ENCODE peak calls at places on chromosomes 3 and 15, in ten cellular contexts. One of them, this sample, is unnamed.

GRCh38 chr15:39621210-39621609 is 40.3 kb downstream of the THBS1 start:
- DNase-seq in cardiac muscle cell: no peak
- DNase-seq in epithelial cell of esophagus: no peak
- DNase-seq in endothelial cell: no peak
- DNase-seq in upper lobe of left lung: no peak
- DNase-seq in AG09309: no peak
- DNase-seq in glutamatergic neuron: no peak
- DNase-seq in right atrium auricular region: no peak
- DNase-seq in type B pancreatic cell: no peak
- DNase-seq in GM12878: no peak
- DNase-seq in this sample: no peak

GRCh38 chr3:11764931-11765363 is 81.7 kb downstream of the TAMM41 start:
- DNase-seq in cardiac muscle cell: no peak
- DNase-seq in epithelial cell of esophagus: peak
- DNase-seq in endothelial cell: no peak
- DNase-seq in upper lobe of left lung: no peak
- DNase-seq in AG09309: peak
- DNase-seq in glutamatergic neuron: no peak
- DNase-seq in right atrium auricular region: no peak
- DNase-seq in type B pancreatic cell: no peak
- DNase-seq in GM12878: no peak
- DNase-seq in this sample: no peak

GRCh38 chr3:88195951-88196434 is 46.2 kb downstream of the C3orf38 start:
- DNase-seq in cardiac muscle cell: no peak
- DNase-seq in epithelial cell of esophagus: peak
- DNase-seq in endothelial cell: no peak
- DNase-seq in upper lobe of left lung: no peak
- DNase-seq in AG09309: no peak
- DNase-seq in glutamatergic neuron: no peak
- DNase-seq in right atrium auricular region: no peak
- DNase-seq in type B pancreatic cell: no peak
- DNase-seq in GM12878: no peak
- DNase-seq in this sample: no peak

GRCh38 chr15:42273900-42274692 is 863 bp upstream of the TMEM87A start:
- DNase-seq in cardiac muscle cell: peak
- DNase-seq in epithelial cell of esophagus: peak
- DNase-seq in endothelial cell: peak
- DNase-seq in upper lobe of left lung: no peak
- DNase-seq in AG09309: no peak
- DNase-seq in glutamatergic neuron: peak
- DNase-seq in right atrium auricular region: peak
- DNase-seq in type B pancreatic cell: no peak
- DNase-seq in GM12878: peak
- DNase-seq in this sample: peak

GRCh38 chr15:88849376-88850122 is 45.8 kb downstream of the HAPLN3 start:
- DNase-seq in cardiac muscle cell: peak
- DNase-seq in epithelial cell of esophagus: no peak
- DNase-seq in endothelial cell: no peak
- DNase-seq in upper lobe of left lung: peak
- DNase-seq in AG09309: no peak
- DNase-seq in glutamatergic neuron: no peak
- DNase-seq in right atrium auricular region: no peak
- DNase-seq in type B pancreatic cell: no peak
- DNase-seq in GM12878: no peak
- DNase-seq in this sample: no peak

GRCh38 chr15:98561169-98561941 is 87.0 kb upstream of the IGF1R start:
- DNase-seq in cardiac muscle cell: no peak
- DNase-seq in epithelial cell of esophagus: no peak
- DNase-seq in endothelial cell: no peak
- DNase-seq in upper lobe of left lung: no peak
- DNase-seq in AG09309: no peak
- DNase-seq in glutamatergic neuron: no peak
- DNase-seq in right atrium auricular region: no peak
- DNase-seq in type B pancreatic cell: no peak
- DNase-seq in GM12878: no peak
- DNase-seq in this sample: no peak

GRCh38 chr15:42903388-42904324 is 16.9 kb downstream of the TTBK2 start:
- DNase-seq in cardiac muscle cell: no peak
- DNase-seq in epithelial cell of esophagus: no peak
- DNase-seq in endothelial cell: no peak
- DNase-seq in upper lobe of left lung: no peak
- DNase-seq in AG09309: no peak
- DNase-seq in glutamatergic neuron: no peak
- DNase-seq in right atrium auricular region: no peak
- DNase-seq in type B pancreatic cell: no peak
- DNase-seq in GM12878: no peak
- DNase-seq in this sample: no peak

GRCh38 chr3:123584284-123584987 is 417 bp downstream of the HACD2 start:
- DNase-seq in cardiac muscle cell: peak
- DNase-seq in epithelial cell of esophagus: peak
- DNase-seq in endothelial cell: peak
- DNase-seq in upper lobe of left lung: no peak
- DNase-seq in AG09309: no peak
- DNase-seq in glutamatergic neuron: peak
- DNase-seq in right atrium auricular region: no peak
- DNase-seq in type B pancreatic cell: no peak
- DNase-seq in GM12878: no peak
- DNase-seq in this sample: peak

GRCh38 chr3:69120879-69121464 is 1.4 kb downstream of the LMOD3 start:
- DNase-seq in cardiac muscle cell: peak
- DNase-seq in epithelial cell of esophagus: peak
- DNase-seq in endothelial cell: peak
- DNase-seq in upper lobe of left lung: no peak
- DNase-seq in AG09309: no peak
- DNase-seq in glutamatergic neuron: peak
- DNase-seq in right atrium auricular region: peak
- DNase-seq in type B pancreatic cell: peak
- DNase-seq in GM12878: peak
- DNase-seq in this sample: peak

GRCh38 chr3:9452417-9452816 is 55.0 kb downstream of the SETD5 start:
- DNase-seq in cardiac muscle cell: no peak
- DNase-seq in epithelial cell of esophagus: no peak
- DNase-seq in endothelial cell: no peak
- DNase-seq in upper lobe of left lung: no peak
- DNase-seq in AG09309: no peak
- DNase-seq in glutamatergic neuron: no peak
- DNase-seq in right atrium auricular region: no peak
- DNase-seq in type B pancreatic cell: no peak
- DNase-seq in GM12878: no peak
- DNase-seq in this sample: no peak

GRCh38 chr15:76575177-76576078 is 238.9 kb downstream of the ISL2 start:
- DNase-seq in cardiac muscle cell: no peak
- DNase-seq in epithelial cell of esophagus: no peak
- DNase-seq in endothelial cell: no peak
- DNase-seq in upper lobe of left lung: no peak
- DNase-seq in AG09309: no peak
- DNase-seq in glutamatergic neuron: no peak
- DNase-seq in right atrium auricular region: no peak
- DNase-seq in type B pancreatic cell: no peak
- DNase-seq in GM12878: peak
- DNase-seq in this sample: no peak

GRCh38 chr15:76577879-76578512 is 241.4 kb downstream of the ISL2 start:
- DNase-seq in cardiac muscle cell: no peak
- DNase-seq in epithelial cell of esophagus: peak
- DNase-seq in endothelial cell: no peak
- DNase-seq in upper lobe of left lung: no peak
- DNase-seq in AG09309: no peak
- DNase-seq in glutamatergic neuron: no peak
- DNase-seq in right atrium auricular region: no peak
- DNase-seq in type B pancreatic cell: no peak
- DNase-seq in GM12878: no peak
- DNase-seq in this sample: no peak

GRCh38 chr15:76582550-76582949 is 246.0 kb downstream of the ISL2 start:
- DNase-seq in cardiac muscle cell: no peak
- DNase-seq in epithelial cell of esophagus: no peak
- DNase-seq in endothelial cell: no peak
- DNase-seq in upper lobe of left lung: no peak
- DNase-seq in AG09309: no peak
- DNase-seq in glutamatergic neuron: no peak
- DNase-seq in right atrium auricular region: no peak
- DNase-seq in type B pancreatic cell: no peak
- DNase-seq in GM12878: no peak
- DNase-seq in this sample: no peak

GRCh38 chr15:76572983-76573314 is 236.4 kb downstream of the ISL2 start:
- DNase-seq in cardiac muscle cell: no peak
- DNase-seq in epithelial cell of esophagus: no peak
- DNase-seq in endothelial cell: no peak
- DNase-seq in upper lobe of left lung: no peak
- DNase-seq in AG09309: no peak
- DNase-seq in glutamatergic neuron: no peak
- DNase-seq in right atrium auricular region: no peak
- DNase-seq in type B pancreatic cell: no peak
- DNase-seq in GM12878: no peak
- DNase-seq in this sample: no peak

DNA sequence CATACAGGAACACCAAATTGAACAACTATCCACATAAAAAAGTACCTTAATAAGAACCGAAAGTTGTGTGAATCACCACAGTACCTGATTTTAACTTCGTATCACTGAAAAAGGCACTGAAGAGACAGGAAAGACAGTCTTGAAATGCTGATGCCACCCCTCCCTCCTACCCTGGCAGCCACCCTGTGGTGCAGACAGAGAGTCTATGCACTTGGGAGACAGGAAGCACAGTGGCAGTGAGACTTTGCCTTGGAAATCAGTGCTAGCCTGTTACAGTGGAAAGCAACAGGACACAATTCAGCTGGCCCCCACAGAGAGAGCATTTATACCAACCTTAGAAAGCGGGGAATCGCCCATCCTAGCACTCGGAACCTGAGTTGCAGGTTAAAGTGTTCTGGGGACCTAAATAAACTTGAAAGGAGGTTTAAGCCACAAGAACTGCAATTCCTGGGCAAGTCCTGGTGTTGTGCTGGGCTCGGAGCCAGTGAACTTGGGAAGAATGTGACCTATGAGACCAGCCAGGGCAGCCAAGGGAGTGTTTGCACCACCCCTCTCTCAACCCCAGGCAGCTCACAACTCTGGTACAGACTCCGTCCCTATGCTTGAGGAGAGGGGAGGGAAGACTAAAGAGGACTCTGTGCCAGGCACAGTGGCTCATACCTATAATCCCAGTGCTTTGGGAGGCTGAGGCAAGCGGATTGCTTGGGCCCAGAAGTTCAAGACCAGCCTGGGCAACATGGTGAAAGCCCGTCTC is 240.1 kb downstream of the ISL2 start:
- DNase-seq in cardiac muscle cell: peak
- DNase-seq in epithelial cell of esophagus: peak
- DNase-seq in endothelial cell: no peak
- DNase-seq in upper lobe of left lung: no peak
- DNase-seq in AG09309: no peak
- DNase-seq in glutamatergic neuron: no peak
- DNase-seq in right atrium auricular region: peak
- DNase-seq in type B pancreatic cell: peak
- DNase-seq in GM12878: peak
- DNase-seq in this sample: peak
- TF ChIP-seq CTCF in cardiac muscle cell: no peak
- TF ChIP-seq CTCF in epithelial cell of esophagus: no peak
- TF ChIP-seq CTCF in endothelial cell: no peak
- TF ChIP-seq CTCF in upper lobe of left lung: no peak
- TF ChIP-seq CTCF in AG09309: no peak
- TF ChIP-seq CTCF in glutamatergic neuron: no peak
- TF ChIP-seq CTCF in right atrium auricular region: no peak
- TF ChIP-seq CTCF in type B pancreatic cell: no peak
- TF ChIP-seq CTCF in GM12878: no peak
- TF ChIP-seq CTCF in this sample: no peak

DNA sequence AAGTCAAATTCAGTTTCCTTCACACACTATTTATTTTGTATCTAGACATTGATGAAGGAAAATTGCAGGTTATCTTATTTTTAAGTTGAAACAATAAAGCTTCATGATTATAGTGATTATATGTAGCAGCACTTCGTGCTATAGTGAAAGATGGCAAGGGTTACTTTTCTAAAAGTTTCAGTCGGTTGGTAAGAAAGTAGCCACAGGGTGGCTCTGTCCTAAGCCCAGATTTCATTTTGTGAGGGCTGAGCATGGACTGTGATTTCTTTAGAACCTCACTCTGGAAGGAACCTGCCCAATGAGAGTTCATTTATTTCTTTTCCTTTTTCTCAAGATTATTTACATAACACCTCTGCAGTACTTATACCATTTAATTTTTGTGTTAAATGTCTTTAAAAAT is 66.5 kb downstream of the NME9 start:
- DNase-seq in cardiac muscle cell: peak
- DNase-seq in epithelial cell of esophagus: no peak
- DNase-seq in endothelial cell: no peak
- DNase-seq in upper lobe of left lung: no peak
- DNase-seq in AG09309: no peak
- DNase-seq in glutamatergic neuron: no peak
- DNase-seq in right atrium auricular region: no peak
- DNase-seq in type B pancreatic cell: no peak
- DNase-seq in GM12878: no peak
- DNase-seq in this sample: no peak
- TF ChIP-seq CTCF in cardiac muscle cell: no peak
- TF ChIP-seq CTCF in epithelial cell of esophagus: peak
- TF ChIP-seq CTCF in endothelial cell: no peak
- TF ChIP-seq CTCF in upper lobe of left lung: no peak
- TF ChIP-seq CTCF in AG09309: peak
- TF ChIP-seq CTCF in glutamatergic neuron: no peak
- TF ChIP-seq CTCF in right atrium auricular region: no peak
- TF ChIP-seq CTCF in type B pancreatic cell: no peak
- TF ChIP-seq CTCF in GM12878: no peak
- TF ChIP-seq CTCF in this sample: peak

DNA sequence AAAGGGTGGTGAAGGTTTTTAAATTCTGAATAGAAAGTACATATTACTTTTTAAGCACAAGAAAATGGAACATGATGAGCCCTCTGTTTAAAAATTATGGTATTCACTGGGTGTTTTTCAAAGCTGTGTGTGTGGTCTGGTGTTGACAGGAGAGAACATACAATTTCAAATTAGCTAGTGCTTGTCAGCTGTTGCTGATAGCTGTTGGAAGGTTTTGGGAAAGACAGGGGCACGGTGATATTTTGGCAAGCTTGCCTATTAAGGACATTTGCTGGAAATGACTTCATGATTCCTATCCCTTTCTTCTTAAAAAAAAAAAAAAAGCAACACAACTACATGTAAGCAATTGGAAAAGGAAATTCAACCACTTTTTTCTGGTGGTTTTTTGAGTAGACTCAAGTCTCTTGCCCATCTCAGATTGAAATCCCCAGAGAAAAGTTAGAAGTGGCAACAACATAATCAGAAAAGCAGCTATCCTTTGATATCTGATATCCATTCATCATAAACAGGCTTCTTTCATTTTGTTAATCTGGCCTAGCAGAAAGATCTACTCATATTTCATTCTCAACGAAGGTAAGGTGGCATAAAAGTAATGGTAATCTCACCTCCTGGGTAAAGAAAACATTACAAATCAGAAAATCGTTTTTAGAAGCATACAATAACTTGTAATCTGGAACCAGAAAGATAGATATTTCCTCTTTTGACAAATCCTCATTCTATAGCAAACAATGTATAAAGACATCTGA is 130.0 kb downstream of the RBMS3 start:
- DNase-seq in cardiac muscle cell: no peak
- DNase-seq in epithelial cell of esophagus: no peak
- DNase-seq in endothelial cell: no peak
- DNase-seq in upper lobe of left lung: no peak
- DNase-seq in AG09309: no peak
- DNase-seq in glutamatergic neuron: no peak
- DNase-seq in right atrium auricular region: no peak
- DNase-seq in type B pancreatic cell: no peak
- DNase-seq in GM12878: no peak
- DNase-seq in this sample: no peak
- TF ChIP-seq CTCF in cardiac muscle cell: no peak
- TF ChIP-seq CTCF in epithelial cell of esophagus: no peak
- TF ChIP-seq CTCF in endothelial cell: no peak
- TF ChIP-seq CTCF in upper lobe of left lung: no peak
- TF ChIP-seq CTCF in AG09309: no peak
- TF ChIP-seq CTCF in glutamatergic neuron: no peak
- TF ChIP-seq CTCF in right atrium auricular region: no peak
- TF ChIP-seq CTCF in type B pancreatic cell: no peak
- TF ChIP-seq CTCF in GM12878: no peak
- TF ChIP-seq CTCF in this sample: no peak

GRCh38 chr15:45112592-45113379 is 1.2 kb downstream of the DUOX2 start:
- DNase-seq in cardiac muscle cell: peak
- DNase-seq in epithelial cell of esophagus: peak
- DNase-seq in endothelial cell: peak
- DNase-seq in upper lobe of left lung: peak
- DNase-seq in AG09309: no peak
- DNase-seq in glutamatergic neuron: peak
- DNase-seq in right atrium auricular region: no peak
- DNase-seq in type B pancreatic cell: peak
- DNase-seq in GM12878: no peak
- DNase-seq in this sample: no peak
- TF ChIP-seq CTCF in cardiac muscle cell: no peak
- TF ChIP-seq CTCF in epithelial cell of esophagus: no peak
- TF ChIP-seq CTCF in endothelial cell: no peak
- TF ChIP-seq CTCF in upper lobe of left lung: no peak
- TF ChIP-seq CTCF in AG09309: no peak
- TF ChIP-seq CTCF in glutamatergic neuron: no peak
- TF ChIP-seq CTCF in right atrium auricular region: no peak
- TF ChIP-seq CTCF in type B pancreatic cell: no peak
- TF ChIP-seq CTCF in GM12878: no peak
- TF ChIP-seq CTCF in this sample: no peak